ENCODE peak calls at places on chromosomes 5 and 9, in five cellular contexts. N is uterus, T is A549, X is GM23248, Z is stomach. S is an unnamed sample.

GRCh38 chr5:140151068-140151718 is 23.8 kb upstream of the CYSTM1 start:
- DNase-seq in N (no peak), T (no peak), X (no peak), Z (no peak), S (no peak)

GRCh38 chr5:152701305-152701704 is 296.2 kb upstream of the NMUR2 start:
- DNase-seq in N (no peak), T (no peak), X (no peak), Z (no peak), S (no peak)

GRCh38 chr5:1659100-1660036 is 135.6 kb upstream of the LPCAT1 start:
- DNase-seq in N (no peak), T (no peak), X (no peak), Z (no peak), S (no peak)

GRCh38 chr9:88501086-88501485 is 33.9 kb upstream of the NXNL2 start:
- DNase-seq in N (no peak), T (no peak), X (no peak), Z (no peak), S (no peak)

GRCh38 chr5:102833146-102833545 is 78.0 kb downstream of the PAM start:
- DNase-seq in N (no peak), T (no peak), X (no peak), Z (no peak), S (no peak)

GRCh38 chr9:4573634-4574391 is 83.5 kb downstream of the SLC1A1 start:
- DNase-seq in N (no peak), T (no peak), X (no peak), Z (no peak), S (no peak)

GRCh38 chr9:93815135-93815534 is 140.0 kb downstream of the BARX1 start:
- DNase-seq in N (no peak), T (no peak), X (no peak), Z (no peak), S (no peak)

GRCh38 chr9:131266301-131267229 is 9.7 kb downstream of the FAM78A start:
- DNase-seq in N (no peak), T (no peak), X (no peak), Z (no peak), S (no peak)

GRCh38 chr5:123752576-123752975 is 240.6 kb downstream of the CSNK1G3 start:
- DNase-seq in N (no peak), T (no peak), X (peak), Z (no peak), S (peak)

GRCh38 chr5:77642915-77643653 is 4.6 kb upstream of the OTP start:
- DNase-seq in N (no peak), T (no peak), X (no peak), Z (no peak), S (no peak)

GRCh38 chr9:26925609-26926008 is 21.4 kb downstream of the PLAA start:
- DNase-seq in N (no peak), T (no peak), X (no peak), Z (no peak), S (no peak)

GRCh38 chr5:122653087-122654017 is 121.5 kb upstream of the SNX2 start:
- DNase-seq in N (no peak), T (no peak), X (no peak), Z (no peak), S (peak)

GRCh38 chr9:87199819-87200218 is 252.5 kb upstream of the GAS1 start:
- DNase-seq in N (no peak), T (no peak), X (no peak), Z (no peak), S (no peak)

S was measured in adipocyte.